ENCODE peak calls at places on chromosome 19, in nine cellular contexts. P is upper lobe of left lung, F is BE2C, Q is fibroblast of pulmonary artery, L is lower leg skin, M is keratinocyte, O is AG04449, D is fibroblast of mammary gland, R is heart right ventricle. G is an unnamed sample.

GRCh38 chr19:15195987-15196682 is 4.7 kb downstream of the NOTCH3 start:
- DNase-seq in P (peak; percentile 96), F (no peak), Q (no peak), L (peak; percentile 93), M (no peak), O (no peak), D (no peak), R (no peak), G (no peak)

GRCh38 chr19:10141479-10141878 is 21.8 kb upstream of the EIF3G start:
- DNase-seq in P (peak; percentile 55), F (no peak), Q (no peak), L (no peak), M (no peak), O (no peak), D (no peak), R (no peak), G (no peak)

GRCh38 chr19:51296331-51297093 is 14.9 kb upstream of the IGLON5 start:
- DNase-seq in P (no peak), F (peak; percentile 32), Q (no peak), L (no peak), M (no peak), O (no peak), D (no peak), R (no peak), G (no peak)

GRCh38 chr19:41426952-41427646 is at the start of gene B3GNT8:
- DNase-seq in P (peak; percentile 94), F (peak; percentile 94), Q (peak; percentile 63), L (peak; percentile 96), M (peak; percentile 48), O (no peak), D (peak; percentile 51), R (peak; percentile 90), G (peak; percentile 69)

GRCh38 chr19:4732680-4733114 is 9.1 kb upstream of the DPP9 start:
- DNase-seq in P (no peak), F (peak; percentile 73), Q (peak; percentile 73), L (no peak), M (no peak), O (no peak), D (peak; percentile 62), R (no peak), G (peak; percentile 49)

GRCh38 chr19:47608074-47608907 is 643 bp upstream of the BICRA start:
- DNase-seq in P (peak; percentile 99), F (peak; percentile 96), Q (peak; percentile 93), L (peak; percentile 98), M (no peak), O (no peak), D (peak; percentile 87), R (peak; percentile 97), G (peak; percentile 92)

GRCh38 chr19:7507884-7508283 is 8.0 kb upstream of the ZNF358 start:
- DNase-seq in P (peak; percentile 88), F (peak; percentile 96), Q (peak; percentile 82), L (no peak), M (no peak), O (no peak), D (peak; percentile 91), R (peak; percentile 67), G (peak; percentile 73)

GRCh38 chr19:1211494-1212234 is 6.1 kb downstream of the STK11 start:
- DNase-seq in P (peak; percentile 74), F (no peak), Q (no peak), L (no peak), M (no peak), O (no peak), D (peak; percentile 86), R (no peak), G (no peak)

GRCh38 chr19:5955638-5955935 is 22.4 kb downstream of the RANBP3 start:
- DNase-seq in P (no peak), F (no peak), Q (no peak), L (no peak), M (no peak), O (no peak), D (peak; percentile 30), R (no peak), G (peak; percentile 72)

GRCh38 chr19:5956323-5956722 is 21.6 kb downstream of the RANBP3 start:
- DNase-seq in P (no peak), F (no peak), Q (no peak), L (no peak), M (no peak), O (no peak), D (no peak), R (no peak), G (no peak)

GRCh38 chr19:5958074-5958850 is 19.7 kb downstream of the RANBP3 start:
- DNase-seq in P (no peak), F (no peak), Q (no peak), L (no peak), M (no peak), O (no peak), D (no peak), R (no peak), G (no peak)

GRCh38 chr19:5957132-5957531 is 20.8 kb downstream of the RANBP3 start:
- DNase-seq in P (no peak), F (no peak), Q (no peak), L (no peak), M (no peak), O (no peak), D (peak; percentile 37), R (no peak), G (no peak)

GRCh38 chr19:5956728-5957127 is 21.2 kb downstream of the RANBP3 start:
- DNase-seq in P (peak; percentile 62), F (no peak), Q (no peak), L (no peak), M (no peak), O (no peak), D (no peak), R (no peak), G (no peak)
- H3K4me3 ChIP-seq in P (no peak overlapping the region), F (no peak overlapping the region), Q (no peak overlapping the region), L (no peak overlapping the region), M (no peak overlapping the region), O (no peak overlapping the region), D (no peak overlapping the region), R (no peak overlapping the region), G (no peak overlapping the region)

GRCh38 chr19:17996826-17997316 is 11.1 kb upstream of the ARRDC2 start:
- DNase-seq in P (peak; percentile 91), F (peak; percentile 87), Q (peak; percentile 78), L (peak; percentile 97), M (no peak), O (no peak), D (peak; percentile 62), R (peak; percentile 88), G (peak; percentile 57)

GRCh38 chr19:18000480-18000980 is 7.4 kb upstream of the ARRDC2 start:
- DNase-seq in P (no peak), F (no peak), Q (no peak), L (no peak), M (no peak), O (no peak), D (no peak), R (no peak), G (no peak)

GRCh38 chr19:17999685-18000479 is 8.1 kb upstream of the ARRDC2 start:
- DNase-seq in P (no peak), F (no peak), Q (no peak), L (no peak), M (no peak), O (no peak), D (no peak), R (no peak), G (no peak)

GRCh38 chr19:17998827-17999150 is 9.2 kb upstream of the ARRDC2 start:
- DNase-seq in P (no peak), F (no peak), Q (no peak), L (no peak), M (no peak), O (no peak), D (no peak), R (no peak), G (no peak)

DNA sequence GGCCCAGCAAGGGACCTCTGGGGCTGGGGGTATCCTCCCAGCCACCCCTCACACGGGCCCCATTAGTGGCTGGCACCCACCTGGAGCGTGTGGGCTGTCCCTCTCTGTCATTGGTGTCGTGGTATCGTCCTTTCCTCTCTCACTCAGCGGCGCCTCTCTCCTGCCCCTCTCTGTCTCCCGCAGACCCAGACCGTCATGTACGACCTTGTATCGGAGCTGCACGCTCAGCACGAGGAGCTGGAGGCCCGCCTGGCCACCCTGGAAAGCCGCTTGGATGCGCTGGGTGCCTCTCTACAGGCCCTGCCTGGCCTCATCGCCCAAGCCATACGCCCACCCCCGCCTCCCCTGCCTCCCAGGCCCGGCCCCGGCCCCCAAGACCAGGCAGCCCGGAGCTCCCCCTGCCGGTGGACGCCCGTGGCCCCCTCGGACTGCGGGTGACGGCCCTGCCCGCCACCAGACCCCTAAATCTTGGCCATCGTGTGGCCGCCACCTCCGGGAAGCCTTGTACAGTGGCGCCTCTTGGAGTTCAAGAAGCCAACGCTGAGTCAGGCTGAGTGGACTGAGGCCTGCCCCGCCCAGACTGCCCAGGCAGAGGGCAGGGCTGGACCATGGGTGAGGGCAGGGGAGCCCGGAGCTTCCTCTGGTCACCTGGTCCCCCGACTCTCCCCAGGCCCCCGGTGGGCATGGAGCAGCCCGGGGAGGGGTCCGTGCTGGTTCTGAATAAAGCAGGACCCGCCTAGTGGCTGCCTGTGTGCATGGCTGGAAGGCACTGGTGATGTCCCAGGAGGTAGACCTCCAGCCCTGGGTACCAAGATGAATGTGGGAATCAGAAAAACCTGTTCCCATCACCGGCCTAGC is 9.8 kb upstream of the ARRDC2 start:
- DNase-seq in P (peak; percentile 84), F (peak; percentile 37), Q (no peak), L (no peak), M (no peak), O (no peak), D (peak; percentile 57), R (no peak), G (no peak)
- TF ChIP-seq CTCF in P (no peak), F (no peak), Q (peak; percentile 12), L (no peak), M (peak; percentile 20), O (peak; percentile 15), D (no peak), R (no peak), G (peak; percentile 6)

GRCh38 chr19:18496980-18497256 is 25.0 kb downstream of the ELL start:
- DNase-seq in P (no peak), F (no peak), Q (no peak), L (no peak), M (no peak), O (no peak), D (no peak), R (no peak), G (no peak)

GRCh38 chr19:18493440-18494266 is 28.2 kb downstream of the ELL start:
- DNase-seq in P (no peak), F (no peak), Q (no peak), L (no peak), M (no peak), O (no peak), D (no peak), R (no peak), G (no peak)

GRCh38 chr19:18495204-18495911 is 26.5 kb downstream of the ELL start:
- DNase-seq in P (no peak), F (no peak), Q (no peak), L (no peak), M (no peak), O (no peak), D (no peak), R (no peak), G (no peak)

GRCh38 chr19:18494267-18494607 is 27.6 kb downstream of the ELL start:
- DNase-seq in P (no peak), F (no peak), Q (no peak), L (no peak), M (no peak), O (no peak), D (peak; percentile 64), R (no peak), G (peak; percentile 58)

GRCh38 chr19:18496167-18496979 is 25.5 kb downstream of the ELL start:
- DNase-seq in P (no peak), F (no peak), Q (peak; percentile 51), L (no peak), M (peak; percentile 26), O (no peak), D (peak; percentile 77), R (peak; percentile 35), G (peak; percentile 65)
- H3K4me3 ChIP-seq in P (no peak overlapping the region), F (no peak overlapping the region), Q (no peak overlapping the region), L (no peak overlapping the region), M (no peak overlapping the region), O (no peak overlapping the region), D (no peak overlapping the region), R (no peak overlapping the region), G (no peak overlapping the region)

GRCh38 chr19:53082929-53083328 is 20.3 kb downstream of the ZNF160 start:
- DNase-seq in P (no peak), F (no peak), Q (no peak), L (no peak), M (no peak), O (no peak), D (no peak), R (no peak), G (no peak)
- TF ChIP-seq CTCF in P (no peak), F (no peak), Q (no peak), L (no peak), M (no peak), O (no peak), D (no peak), R (no peak), G (no peak)

G was measured in AG10803.